ENCODE peak calls at places on chromosome 20, in five cellular contexts. One of them, this sample, is unnamed.

GRCh38 chr20:36461600-36462439 is 79.5 kb upstream of the MYL9 start:
- DNase-seq in aorta: peak; percentile 90
- DNase-seq in thoracic aorta: no peak
- DNase-seq in fibroblast of lung: peak; percentile 54
- DNase-seq in CD4-positive, alpha-beta T cell: peak; percentile 56
- DNase-seq in this sample: peak; percentile 68

GRCh38 chr20:58565461-58566175 is 50.4 kb upstream of the APCDD1L start:
- DNase-seq in aorta: peak; percentile 57
- DNase-seq in thoracic aorta: no peak
- DNase-seq in fibroblast of lung: no peak
- DNase-seq in CD4-positive, alpha-beta T cell: no peak
- DNase-seq in this sample: no peak

GRCh38 chr20:39041067-39041466 is 78.9 kb downstream of the DHX35 start:
- DNase-seq in aorta: no peak
- DNase-seq in thoracic aorta: no peak
- DNase-seq in fibroblast of lung: no peak
- DNase-seq in CD4-positive, alpha-beta T cell: no peak
- DNase-seq in this sample: no peak

GRCh38 chr20:63702751-63703470 is 4.9 kb downstream of the ARFRP1 start:
- DNase-seq in aorta: peak; percentile 72
- DNase-seq in thoracic aorta: no peak
- DNase-seq in fibroblast of lung: no peak
- DNase-seq in CD4-positive, alpha-beta T cell: no peak
- DNase-seq in this sample: no peak

GRCh38 chr20:45817652-45818194 is 5.3 kb downstream of the UBE2C start:
- DNase-seq in aorta: no peak
- DNase-seq in thoracic aorta: no peak
- DNase-seq in fibroblast of lung: peak; percentile 94
- DNase-seq in CD4-positive, alpha-beta T cell: no peak
- DNase-seq in this sample: no peak

GRCh38 chr20:431012-431904 is 23.2 kb downstream of the RBCK1 start:
- DNase-seq in aorta: no peak
- DNase-seq in thoracic aorta: no peak
- DNase-seq in fibroblast of lung: peak; percentile 67
- DNase-seq in CD4-positive, alpha-beta T cell: no peak
- DNase-seq in this sample: peak; percentile 71

GRCh38 chr20:36432096-36432495 is 109.2 kb upstream of the MYL9 start:
- DNase-seq in aorta: no peak
- DNase-seq in thoracic aorta: no peak
- DNase-seq in fibroblast of lung: no peak
- DNase-seq in CD4-positive, alpha-beta T cell: no peak
- DNase-seq in this sample: no peak

GRCh38 chr20:5914859-5915258 is 35.5 kb downstream of the TRMT6 start:
- DNase-seq in aorta: no peak
- DNase-seq in thoracic aorta: no peak
- DNase-seq in fibroblast of lung: no peak
- DNase-seq in CD4-positive, alpha-beta T cell: no peak
- DNase-seq in this sample: no peak

GRCh38 chr20:23125159-23125558 is 39.0 kb upstream of the CD93 start:
- DNase-seq in aorta: peak; percentile 52
- DNase-seq in thoracic aorta: no peak
- DNase-seq in fibroblast of lung: no peak
- DNase-seq in CD4-positive, alpha-beta T cell: no peak
- DNase-seq in this sample: no peak

GRCh38 chr20:22977047-22977785 is 57.9 kb upstream of the SSTR4 start:
- DNase-seq in aorta: no peak
- DNase-seq in thoracic aorta: no peak
- DNase-seq in fibroblast of lung: no peak
- DNase-seq in CD4-positive, alpha-beta T cell: no peak
- DNase-seq in this sample: no peak

GRCh38 chr20:32906200-32906599 is 47.5 kb downstream of the EFCAB8 start:
- DNase-seq in aorta: no peak
- DNase-seq in thoracic aorta: no peak
- DNase-seq in fibroblast of lung: no peak
- DNase-seq in CD4-positive, alpha-beta T cell: no peak
- DNase-seq in this sample: no peak

GRCh38 chr20:47086316-47086715 is 191.7 kb downstream of the EYA2 start:
- DNase-seq in aorta: no peak
- DNase-seq in thoracic aorta: no peak
- DNase-seq in fibroblast of lung: no peak
- DNase-seq in CD4-positive, alpha-beta T cell: no peak
- DNase-seq in this sample: no peak

GRCh38 chr20:51444472-51444871 is 98.0 kb downstream of the NFATC2 start:
- DNase-seq in aorta: no peak
- DNase-seq in thoracic aorta: no peak
- DNase-seq in fibroblast of lung: no peak
- DNase-seq in CD4-positive, alpha-beta T cell: no peak
- DNase-seq in this sample: no peak

GRCh38 chr20:41139227-41140093 is 2.1 kb downstream of the PLCG1 start:
- DNase-seq in aorta: no peak
- DNase-seq in thoracic aorta: no peak
- DNase-seq in fibroblast of lung: no peak
- DNase-seq in CD4-positive, alpha-beta T cell: peak; percentile 33
- DNase-seq in this sample: no peak

GRCh38 chr20:57629976-57630525 is 9.8 kb upstream of the ZBP1 start:
- DNase-seq in aorta: no peak
- DNase-seq in thoracic aorta: no peak
- DNase-seq in fibroblast of lung: no peak
- DNase-seq in CD4-positive, alpha-beta T cell: no peak
- DNase-seq in this sample: no peak

GRCh38 chr20:63580796-63581461 is 6.9 kb upstream of the HELZ2 start:
- DNase-seq in aorta: no peak
- DNase-seq in thoracic aorta: no peak
- DNase-seq in fibroblast of lung: peak; percentile 41
- DNase-seq in CD4-positive, alpha-beta T cell: peak; percentile 79
- DNase-seq in this sample: no peak

DNA sequence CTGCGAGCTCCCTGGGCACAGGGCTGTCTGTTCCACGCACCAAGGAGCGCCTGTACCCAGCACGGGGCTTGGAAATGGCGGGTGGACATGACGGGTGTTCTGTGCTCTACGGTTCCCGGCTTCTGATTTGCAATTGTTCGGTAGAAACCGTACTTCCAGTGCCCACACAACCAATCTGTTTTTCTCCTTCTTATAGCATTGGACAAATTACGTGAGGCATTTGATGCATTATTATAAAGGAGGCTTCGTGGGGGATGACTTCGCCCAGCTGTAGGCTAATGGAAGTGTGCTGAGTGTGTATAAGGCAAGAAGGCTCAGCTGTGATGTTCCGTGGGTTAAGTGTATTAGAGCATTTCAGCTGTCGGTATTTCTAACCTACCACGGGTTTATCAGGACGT is 9.8 kb upstream of the RPS21 start:
- DNase-seq in aorta: no peak
- DNase-seq in thoracic aorta: no peak
- DNase-seq in fibroblast of lung: no peak
- DNase-seq in CD4-positive, alpha-beta T cell: no peak
- DNase-seq in this sample: no peak
- H3K27ac ChIP-seq in aorta: peak overlapping the region; percentile 46
- H3K27ac ChIP-seq in thoracic aorta: peak overlapping the region; percentile 56
- H3K27ac ChIP-seq in fibroblast of lung: no peak overlapping the region
- H3K27ac ChIP-seq in CD4-positive, alpha-beta T cell: no peak overlapping the region
- H3K27ac ChIP-seq in this sample: peak overlapping the region; percentile 76

DNA sequence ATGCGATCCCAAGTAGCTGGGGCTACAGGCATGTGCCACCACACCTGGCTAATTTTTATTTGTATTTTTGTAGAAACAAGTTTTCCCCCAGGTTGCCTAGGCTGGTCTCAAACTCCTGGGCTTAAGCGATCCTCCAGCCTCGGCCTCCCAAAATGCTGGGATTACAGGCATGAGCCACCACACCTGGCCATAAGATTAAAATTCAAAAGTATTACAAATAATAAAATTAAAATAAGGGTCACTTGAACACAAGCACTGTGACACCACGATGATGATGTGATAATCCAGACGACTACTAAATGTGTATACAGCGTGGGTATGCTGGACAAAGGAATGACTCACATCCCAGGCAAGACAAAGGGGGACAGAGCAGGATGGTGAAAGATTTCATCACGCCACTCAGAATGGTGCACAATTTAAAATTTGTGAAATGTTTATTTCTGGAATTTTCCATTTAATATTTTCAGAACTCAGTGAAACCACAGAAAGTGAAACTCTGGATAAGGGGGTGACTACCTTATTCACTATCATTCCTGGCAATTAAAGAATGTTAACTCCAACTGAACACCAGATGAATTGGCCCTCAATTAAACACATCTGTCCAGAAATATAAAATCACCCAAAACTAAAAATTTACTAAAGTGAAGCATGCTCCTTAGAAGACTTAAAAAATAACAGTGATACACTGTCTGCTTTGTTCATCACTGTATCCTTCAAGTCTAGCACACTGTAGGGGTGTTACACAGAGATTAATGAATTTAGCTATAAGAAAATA is 13.1 kb downstream of the B4GALT5 start:
- DNase-seq in aorta: no peak
- DNase-seq in thoracic aorta: no peak
- DNase-seq in fibroblast of lung: peak; percentile 85
- DNase-seq in CD4-positive, alpha-beta T cell: no peak
- DNase-seq in this sample: no peak
- H3K27ac ChIP-seq in aorta: no peak overlapping the region
- H3K27ac ChIP-seq in thoracic aorta: no peak overlapping the region
- H3K27ac ChIP-seq in fibroblast of lung: no peak overlapping the region
- H3K27ac ChIP-seq in CD4-positive, alpha-beta T cell: no peak overlapping the region
- H3K27ac ChIP-seq in this sample: no peak overlapping the region

DNA sequence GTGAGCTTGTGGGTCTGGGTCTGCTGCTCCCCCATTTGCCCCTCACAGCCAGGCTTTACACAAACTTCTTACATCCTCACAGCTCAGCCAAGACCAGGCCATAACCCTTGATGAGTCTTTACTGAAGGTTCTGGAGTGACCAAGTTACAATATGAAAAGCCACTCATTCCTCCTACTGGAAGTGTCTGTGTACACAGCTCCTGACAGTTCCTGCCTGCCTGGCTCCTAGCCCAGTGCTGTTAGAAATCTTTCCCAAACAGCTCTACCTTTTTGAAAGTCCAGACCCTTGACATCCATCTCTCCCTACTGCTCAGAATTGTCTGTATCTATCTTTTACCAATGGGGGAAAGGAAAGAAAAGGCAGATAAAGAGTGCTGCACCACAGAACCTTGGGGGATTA is 106.9 kb downstream of the PAX1 start:
- DNase-seq in aorta: no peak
- DNase-seq in thoracic aorta: no peak
- DNase-seq in fibroblast of lung: no peak
- DNase-seq in CD4-positive, alpha-beta T cell: no peak
- DNase-seq in this sample: no peak
- H3K27ac ChIP-seq in aorta: no peak overlapping the region
- H3K27ac ChIP-seq in thoracic aorta: no peak overlapping the region
- H3K27ac ChIP-seq in fibroblast of lung: no peak overlapping the region
- H3K27ac ChIP-seq in CD4-positive, alpha-beta T cell: no peak overlapping the region
- H3K27ac ChIP-seq in this sample: no peak overlapping the region

GRCh38 chr20:25697132-25697446 is 436 bp upstream of the ZNF337 start:
- DNase-seq in aorta: no peak
- DNase-seq in thoracic aorta: no peak
- DNase-seq in fibroblast of lung: no peak
- DNase-seq in CD4-positive, alpha-beta T cell: no peak
- DNase-seq in this sample: no peak

GRCh38 chr20:25692499-25692898 is 4.2 kb downstream of the ZNF337 start:
- DNase-seq in aorta: no peak
- DNase-seq in thoracic aorta: no peak
- DNase-seq in fibroblast of lung: no peak
- DNase-seq in CD4-positive, alpha-beta T cell: no peak
- DNase-seq in this sample: no peak

GRCh38 chr20:25695532-25696383 is 895 bp downstream of the ZNF337 start:
- DNase-seq in aorta: no peak
- DNase-seq in thoracic aorta: no peak
- DNase-seq in fibroblast of lung: peak; percentile 28
- DNase-seq in CD4-positive, alpha-beta T cell: no peak
- DNase-seq in this sample: no peak

GRCh38 chr20:25699914-25700313 is 3.3 kb upstream of the ZNF337 start:
- DNase-seq in aorta: no peak
- DNase-seq in thoracic aorta: no peak
- DNase-seq in fibroblast of lung: no peak
- DNase-seq in CD4-positive, alpha-beta T cell: no peak
- DNase-seq in this sample: no peak

GRCh38 chr20:25696384-25697131 is at the start of gene ZNF337:
- DNase-seq in aorta: peak; percentile 99
- DNase-seq in thoracic aorta: peak; percentile 90
- DNase-seq in fibroblast of lung: peak; percentile 94
- DNase-seq in CD4-positive, alpha-beta T cell: peak; percentile 94
- DNase-seq in this sample: peak; percentile 97
- H3K27ac ChIP-seq in aorta: peak within 1 kb of the TSS; percentile 73
- H3K27ac ChIP-seq in thoracic aorta: peak within 1 kb of the TSS; percentile 92
- H3K27ac ChIP-seq in fibroblast of lung: peak within 1 kb of the TSS; percentile 89
- H3K27ac ChIP-seq in CD4-positive, alpha-beta T cell: peak within 1 kb of the TSS; percentile 82
- H3K27ac ChIP-seq in this sample: peak within 1 kb of the TSS; percentile 95

GRCh38 chr20:10656270-10656669 is 17.5 kb downstream of the JAG1 start:
- DNase-seq in aorta: no peak
- DNase-seq in thoracic aorta: no peak
- DNase-seq in fibroblast of lung: no peak
- DNase-seq in CD4-positive, alpha-beta T cell: no peak
- DNase-seq in this sample: peak; percentile 51

GRCh38 chr20:10655723-10656122 is 18.1 kb downstream of the JAG1 start:
- DNase-seq in aorta: no peak
- DNase-seq in thoracic aorta: no peak
- DNase-seq in fibroblast of lung: no peak
- DNase-seq in CD4-positive, alpha-beta T cell: no peak
- DNase-seq in this sample: peak; percentile 10

GRCh38 chr20:10653593-10654288 is 20.1 kb downstream of the JAG1 start:
- DNase-seq in aorta: no peak
- DNase-seq in thoracic aorta: no peak
- DNase-seq in fibroblast of lung: peak; percentile 97
- DNase-seq in CD4-positive, alpha-beta T cell: no peak
- DNase-seq in this sample: no peak

GRCh38 chr20:10652660-10653191 is 21.1 kb downstream of the JAG1 start:
- DNase-seq in aorta: no peak
- DNase-seq in thoracic aorta: no peak
- DNase-seq in fibroblast of lung: no peak
- DNase-seq in CD4-positive, alpha-beta T cell: no peak
- DNase-seq in this sample: peak; percentile 36

DNA sequence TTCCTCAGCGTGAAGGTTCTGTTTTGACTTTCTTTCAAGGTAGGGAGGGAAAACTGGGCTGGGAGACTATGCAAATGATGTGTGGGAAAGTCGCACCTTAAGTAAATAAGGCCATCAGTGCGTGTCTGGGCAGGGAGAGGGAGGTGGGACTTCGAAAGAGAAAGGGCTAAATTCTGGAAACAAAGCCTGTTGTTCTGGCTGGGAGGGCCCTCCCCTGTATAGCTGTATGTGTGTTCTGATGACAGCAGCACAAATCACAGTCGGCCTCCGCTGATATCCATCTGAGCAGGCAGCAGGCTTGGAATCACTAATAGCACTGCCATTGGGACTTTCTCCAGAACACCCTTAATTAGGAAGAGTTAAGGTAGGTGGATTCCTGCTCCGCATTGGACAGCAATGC is 19.2 kb downstream of the JAG1 start:
- DNase-seq in aorta: peak; percentile 52
- DNase-seq in thoracic aorta: no peak
- DNase-seq in fibroblast of lung: no peak
- DNase-seq in CD4-positive, alpha-beta T cell: no peak
- DNase-seq in this sample: peak; percentile 60
- H3K27ac ChIP-seq in aorta: peak overlapping the region; percentile 89
- H3K27ac ChIP-seq in thoracic aorta: peak overlapping the region; percentile 100
- H3K27ac ChIP-seq in fibroblast of lung: no peak overlapping the region
- H3K27ac ChIP-seq in CD4-positive, alpha-beta T cell: no peak overlapping the region
- H3K27ac ChIP-seq in this sample: peak overlapping the region; percentile 99

This sample was measured in tibial artery.